ENCODE peak calls at places on chromosomes 13 and 19, in nine cellular contexts. D, Q, W, Y, M, L, V, O and J are unnamed samples.

GRCh38 chr13:93244918-93245280 is 18.3 kb downstream of the GPC6 start:
- DNase-seq in D (no peak), Q (peak; percentile 38), W (no peak), Y (no peak), M (no peak), L (no peak), V (no peak), O (no peak), J (no peak)

GRCh38 chr19:7679017-7679720 is 1.5 kb upstream of the TRAPPC5 start:
- DNase-seq in D (peak; percentile 37), Q (no peak), W (peak; percentile 56), Y (no peak), M (peak; percentile 33), L (no peak), V (peak; percentile 17), O (peak; percentile 91), J (no peak)

GRCh38 chr19:46728208-46728607 is 11.3 kb upstream of the PRKD2 start:
- DNase-seq in D (no peak), Q (no peak), W (no peak), Y (no peak), M (no peak), L (peak; percentile 60), V (no peak), O (peak; percentile 79), J (no peak)

GRCh38 chr13:98019186-98019585 is 65.7 kb downstream of the IPO5 start:
- DNase-seq in D (no peak), Q (no peak), W (no peak), Y (no peak), M (no peak), L (no peak), V (no peak), O (no peak), J (no peak)

GRCh38 chr19:46697142-46697960 is 19.6 kb downstream of the PRKD2 start:
- DNase-seq in D (peak; percentile 97), Q (peak; percentile 49), W (no peak), Y (peak; percentile 79), M (peak; percentile 90), L (peak; percentile 89), V (peak; percentile 62), O (peak; percentile 91), J (peak; percentile 97)

GRCh38 chr19:35141627-35142401 is 1.2 kb upstream of the FXYD7 start:
- DNase-seq in D (no peak), Q (no peak), W (no peak), Y (no peak), M (no peak), L (no peak), V (no peak), O (no peak), J (no peak)

GRCh38 chr13:44004881-44005280 is 125.2 kb downstream of the LACC1 start:
- DNase-seq in D (peak; percentile 17), Q (peak; percentile 80), W (no peak), Y (no peak), M (no peak), L (no peak), V (no peak), O (no peak), J (no peak)

GRCh38 chr13:27775943-27776342 is 16.3 kb upstream of the GSX1 start:
- DNase-seq in D (no peak), Q (no peak), W (no peak), Y (no peak), M (no peak), L (no peak), V (no peak), O (no peak), J (no peak)

GRCh38 chr19:6868341-6868740 is 19.0 kb upstream of the ADGRE1 start:
- DNase-seq in D (peak; percentile 34), Q (no peak), W (no peak), Y (peak; percentile 18), M (peak; percentile 84), L (no peak), V (no peak), O (peak; percentile 58), J (peak; percentile 34)

GRCh38 chr13:103539265-103539664 is 473.0 kb upstream of the SLC10A2 start:
- DNase-seq in D (no peak), Q (no peak), W (no peak), Y (no peak), M (no peak), L (peak; percentile 20), V (no peak), O (no peak), J (no peak)

GRCh38 chr13:52862358-52863206 is 14.1 kb upstream of the PCDH8 start:
- DNase-seq in D (peak; percentile 34), Q (no peak), W (no peak), Y (no peak), M (peak; percentile 64), L (no peak), V (no peak), O (no peak), J (peak; percentile 40)

GRCh38 chr19:58361900-58362271 is 665 bp downstream of the ZNF497 start:
- DNase-seq in D (peak; percentile 58), Q (peak; percentile 47), W (peak; percentile 15), Y (no peak), M (peak; percentile 63), L (peak; percentile 45), V (peak; percentile 15), O (peak; percentile 87), J (no peak)

GRCh38 chr19:58476498-58477015 is 405 bp downstream of the ZNF446 start:
- DNase-seq in D (peak; percentile 22), Q (no peak), W (no peak), Y (no peak), M (no peak), L (no peak), V (no peak), O (no peak), J (no peak)

GRCh38 chr13:20340759-20341161 is 108.6 kb upstream of the GJB6 start:
- DNase-seq in D (peak; percentile 28), Q (no peak), W (no peak), Y (peak; percentile 64), M (no peak), L (no peak), V (no peak), O (no peak), J (no peak)
- TF ChIP-seq CTCF in D (no peak), Q (no peak), W (no peak), Y (no peak), M (no peak), L (no peak), V (no peak), O (no peak), J (no peak)

GRCh38 chr19:44515031-44515430 is 14.4 kb downstream of the CEACAM20 start:
- DNase-seq in D (no peak), Q (no peak), W (no peak), Y (no peak), M (no peak), L (no peak), V (no peak), O (no peak), J (no peak)
- H3K4me1 ChIP-seq in D (no peaks in the 10 kb centered on the region), Q (no peaks in the 10 kb centered on the region), W (no peaks in the 10 kb centered on the region), Y (no peaks in the 10 kb centered on the region), M (no peaks in the 10 kb centered on the region), L (no peaks in the 10 kb centered on the region), V (no peaks in the 10 kb centered on the region), O (no peaks in the 10 kb centered on the region), J (no peaks in the 10 kb centered on the region)

GRCh38 chr19:18029617-18030338 is 21.8 kb downstream of the ARRDC2 start:
- DNase-seq in D (peak; percentile 62), Q (peak; percentile 32), W (no peak), Y (no peak), M (no peak), L (no peak), V (no peak), O (no peak), J (peak; percentile 69)
- H3K27ac ChIP-seq in D (no peak overlapping the region), Q (no peak overlapping the region), W (no peak overlapping the region), Y (no peak overlapping the region), M (no peak overlapping the region), L (peak overlapping the region; percentile 8), V (peak overlapping the region; percentile 9), O (peak overlapping the region; percentile 42), J (peak overlapping the region; percentile 40)

GRCh38 chr19:32339988-32340874 is 5.2 kb upstream of the ZNF507 start:
- DNase-seq in D (peak; percentile 57), Q (peak; percentile 27), W (peak; percentile 25), Y (peak; percentile 59), M (peak; percentile 65), L (peak; percentile 68), V (peak; percentile 55), O (peak; percentile 81), J (peak; percentile 66)
- TF ChIP-seq CTCF in D (peak; percentile 79), Q (peak; percentile 60), W (peak; percentile 55), Y (peak; percentile 63), M (peak; percentile 15), L (peak; percentile 84), V (peak; percentile 65), O (peak; percentile 73), J (peak; percentile 73)

DNA sequence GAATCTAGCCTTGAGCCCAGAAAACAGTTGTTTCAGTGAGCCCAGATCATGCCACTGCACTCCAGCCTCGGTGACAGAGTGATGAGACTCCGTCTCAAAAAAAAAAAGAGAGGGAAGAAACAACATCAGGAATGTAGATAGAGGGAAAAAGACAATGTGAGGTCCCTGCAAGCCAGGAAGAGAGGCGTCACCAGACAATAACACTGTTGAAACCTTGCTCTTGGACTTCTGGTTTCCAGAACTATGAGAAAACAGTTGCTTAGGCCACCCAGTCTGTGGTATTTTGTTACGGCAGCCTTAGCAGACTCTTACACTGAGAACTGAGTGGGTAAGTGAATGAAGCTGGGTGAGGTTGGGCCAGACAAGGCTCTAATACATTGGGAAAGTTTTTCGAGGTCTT is 64.1 kb downstream of the TNFSF11 start:
- DNase-seq in D (no peak), Q (no peak), W (no peak), Y (no peak), M (no peak), L (no peak), V (no peak), O (no peak), J (no peak)
- H3K4me1 ChIP-seq in D (no peaks in the 10 kb centered on the region), Q (no peaks in the 10 kb centered on the region), W (no peaks in the 10 kb centered on the region), Y (no peaks in the 10 kb centered on the region), M (no peaks in the 10 kb centered on the region), L (no peaks in the 10 kb centered on the region), V (no peaks in the 10 kb centered on the region), O (no peaks in the 10 kb centered on the region), J (no peaks in the 10 kb centered on the region)

DNA sequence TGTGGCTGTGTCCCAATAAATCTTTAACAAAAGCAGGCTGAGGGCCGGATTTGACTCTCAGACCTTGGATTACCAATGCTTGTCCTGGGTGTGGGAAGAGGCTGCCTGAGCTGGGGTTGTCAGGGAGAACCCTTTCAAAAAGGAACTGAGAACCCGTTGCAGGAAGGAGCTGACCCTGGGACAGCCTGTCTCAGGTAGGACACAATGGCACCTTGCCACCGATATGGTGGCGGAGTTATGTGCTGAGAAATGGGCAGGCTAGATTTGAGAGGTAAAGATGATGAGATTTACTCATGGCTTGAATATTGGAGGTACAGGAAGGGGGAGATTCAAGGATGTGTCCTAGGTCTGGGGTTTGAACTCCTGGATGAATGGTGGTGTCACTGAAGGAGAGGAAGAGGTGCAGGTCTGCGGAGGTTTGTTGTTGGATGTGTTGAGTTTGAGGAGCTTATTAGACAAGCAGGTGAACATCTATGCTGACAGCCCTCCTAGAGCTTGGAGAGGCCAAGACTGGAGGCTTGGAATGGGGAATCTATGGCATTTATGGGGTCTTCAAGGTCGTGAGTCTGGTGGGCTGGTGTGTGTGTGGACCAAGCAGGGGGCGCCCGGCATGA is 7.2 kb downstream of the PLEKHF1 start:
- DNase-seq in D (no peak), Q (no peak), W (no peak), Y (no peak), M (no peak), L (no peak), V (no peak), O (peak; percentile 74), J (no peak)
- H3K27ac ChIP-seq in D (no peak overlapping the region), Q (no peak overlapping the region), W (peak overlapping the region; percentile 80), Y (peak overlapping the region; percentile 64), M (no peak overlapping the region), L (peak overlapping the region; percentile 98), V (peak overlapping the region; percentile 60), O (peak overlapping the region; percentile 88), J (peak overlapping the region; percentile 40)

GRCh38 chr13:75760182-75760981 is 124.3 kb downstream of the LMO7 start:
- DNase-seq in D (no peak), Q (peak; percentile 33), W (no peak), Y (no peak), M (peak; percentile 27), L (no peak), V (peak; percentile 65), O (no peak), J (peak; percentile 81)
- TF ChIP-seq CTCF in D (peak; percentile 17), Q (peak; percentile 8), W (peak; percentile 17), Y (no peak), M (no peak), L (peak; percentile 33), V (peak; percentile 46), O (no peak), J (no peak)